ENCODE peak calls at places on chromosome 11, in six cellular contexts. P, H, R, Z, L and I are unnamed samples.

GRCh38 chr11:127117231-127117671 is 116.7 kb upstream of the KIRREL3 start:
- DNase-seq in P (no peak), H (no peak), R (no peak), Z (no peak), L (no peak), I (no peak)

GRCh38 chr11:35144103-35144741 is 5.3 kb downstream of the CD44 start:
- DNase-seq in P (no peak), H (peak), R (no peak), Z (no peak), L (no peak), I (no peak)

GRCh38 chr11:2263724-2264360 is 6.5 kb downstream of the ASCL2 start:
- DNase-seq in P (no peak), H (no peak), R (no peak), Z (no peak), L (no peak), I (no peak)

GRCh38 chr11:79258606-79259005 is 182.2 kb downstream of the TENM4 start:
- DNase-seq in P (no peak), H (no peak), R (no peak), Z (peak), L (no peak), I (no peak)

GRCh38 chr11:31987118-31988005 is 103.5 kb upstream of the RCN1 start:
- DNase-seq in P (no peak), H (no peak), R (no peak), Z (no peak), L (no peak), I (no peak)

GRCh38 chr11:86571273-86571948 is 101.0 kb downstream of the ME3 start:
- DNase-seq in P (no peak), H (no peak), R (no peak), Z (no peak), L (no peak), I (no peak)

GRCh38 chr11:2443881-2444300 is 423 bp downstream of the TRPM5 start:
- DNase-seq in P (no peak), H (no peak), R (peak), Z (no peak), L (no peak), I (no peak)

GRCh38 chr11:8813658-8814057 is 97.3 kb upstream of the AKIP1 start:
- DNase-seq in P (no peak), H (peak), R (peak), Z (peak), L (peak), I (peak)

GRCh38 chr11:41836426-41836825 is 377.0 kb upstream of the LRRC4C start:
- DNase-seq in P (no peak), H (no peak), R (no peak), Z (no peak), L (no peak), I (peak)

GRCh38 chr11:44654057-44654456 is 72.7 kb upstream of the TSPAN18 start:
- DNase-seq in P (no peak), H (no peak), R (no peak), Z (no peak), L (no peak), I (no peak)

GRCh38 chr11:79352304-79352703 is 88.5 kb downstream of the TENM4 start:
- DNase-seq in P (no peak), H (no peak), R (no peak), Z (no peak), L (no peak), I (no peak)

GRCh38 chr11:65417702-65418430 is 4.7 kb upstream of the NEAT1 start:
- DNase-seq in P (no peak), H (peak), R (peak), Z (peak), L (peak), I (no peak)

GRCh38 chr11:74057251-74058151 is 48.6 kb upstream of the UCP3 start:
- DNase-seq in P (no peak), H (no peak), R (no peak), Z (no peak), L (no peak), I (no peak)

GRCh38 chr11:90204832-90205646 is 17.8 kb downstream of the CHORDC1 start:
- DNase-seq in P (no peak), H (no peak), R (no peak), Z (no peak), L (no peak), I (no peak)

GRCh38 chr11:295351-296205 is 3.7 kb downstream of the IFITM5 start:
- DNase-seq in P (no peak), H (no peak), R (no peak), Z (no peak), L (peak), I (no peak)

GRCh38 chr11:81005595-81005994 is 1564.8 kb upstream of the TENM4 start:
- DNase-seq in P (peak), H (no peak), R (no peak), Z (no peak), L (no peak), I (no peak)

GRCh38 chr11:111532365-111532709 is 8.2 kb upstream of the LAYN start:
- DNase-seq in P (no peak), H (no peak), R (no peak), Z (no peak), L (no peak), I (no peak)

GRCh38 chr11:47715082-47715669 is at the start of gene AGBL2:
- DNase-seq in P (no peak), H (peak), R (peak), Z (peak), L (peak), I (peak)

GRCh38 chr11:62647609-62648005 is 1.2 kb upstream of the GANAB start:
- DNase-seq in P (no peak), H (no peak), R (no peak), Z (no peak), L (no peak), I (no peak)

GRCh38 chr11:7422544-7423331 is 62.6 kb upstream of the OLFML1 start:
- DNase-seq in P (no peak), H (no peak), R (no peak), Z (no peak), L (no peak), I (no peak)

GRCh38 chr11:122773781-122774266 is 64.5 kb upstream of the CRTAM start:
- DNase-seq in P (no peak), H (no peak), R (no peak), Z (no peak), L (no peak), I (no peak)

GRCh38 chr11:38060930-38061329 is 1462.9 kb upstream of the RAG2 start:
- DNase-seq in P (no peak), H (no peak), R (no peak), Z (no peak), L (no peak), I (no peak)

GRCh38 chr11:125454047-125454446 is 42.0 kb downstream of the FEZ1 start:
- DNase-seq in P (no peak), H (no peak), R (no peak), Z (no peak), L (no peak), I (no peak)

GRCh38 chr11:9692696-9693095 is 28.8 kb downstream of the SWAP70 start:
- DNase-seq in P (no peak), H (no peak), R (no peak), Z (no peak), L (no peak), I (no peak)

GRCh38 chr11:108788565-108789199 is 123.8 kb downstream of the DDX10 start:
- DNase-seq in P (no peak), H (no peak), R (no peak), Z (no peak), L (no peak), I (no peak)

GRCh38 chr11:370087-370941 is 1.0 kb downstream of the B4GALNT4 start:
- DNase-seq in P (no peak), H (no peak), R (no peak), Z (no peak), L (no peak), I (no peak)